ENCODE peak calls at places on chromosomes 11 and 22, in seven cellular contexts. L is SK-N-SH, S is HCT116, F is H1, B is K562, D is GM12878, E is HepG2. R is an unnamed sample.

GRCh38 chr22:26170795-26171194 is 1.5 kb downstream of the SEZ6L start:
- DNase-seq in L (peak; percentile 62), S (no peak), F (peak; percentile 90), B (peak; percentile 26), D (no peak), E (no peak), R (no peak)

GRCh38 chr22:26364066-26365015 is 64.7 kb upstream of the ASPHD2 start:
- DNase-seq in L (peak; percentile 73), S (peak; percentile 79), F (peak; percentile 70), B (peak; percentile 47), D (peak; percentile 27), E (peak; percentile 72), R (peak; percentile 86)

GRCh38 chr11:21037836-21038235 is 368.4 kb downstream of the NELL1 start:
- DNase-seq in L (no peak), S (no peak), F (no peak), B (no peak), D (no peak), E (no peak), R (no peak)

GRCh38 chr22:24421428-24421931 is 5.9 kb upstream of the ADORA2A start:
- DNase-seq in L (peak; percentile 56), S (peak; percentile 12), F (peak; percentile 84), B (peak; percentile 60), D (no peak), E (peak; percentile 73), R (no peak)

GRCh38 chr11:78841451-78842060 is 266.9 kb upstream of the NARS2 start:
- DNase-seq in L (no peak), S (no peak), F (no peak), B (no peak), D (no peak), E (no peak), R (no peak)

GRCh38 chr11:130732476-130732875 is 183.8 kb downstream of the SNX19 start:
- DNase-seq in L (no peak), S (no peak), F (no peak), B (no peak), D (no peak), E (no peak), R (no peak)

GRCh38 chr22:19122143-19122751 is at the start of gene DGCR2:
- DNase-seq in L (peak; percentile 100), S (peak; percentile 89), F (peak; percentile 97), B (peak; percentile 100), D (peak; percentile 66), E (peak; percentile 91), R (peak; percentile 93)

GRCh38 chr11:76664578-76665061 is 5.9 kb downstream of the LRRC32 start:
- DNase-seq in L (peak; percentile 10), S (no peak), F (no peak), B (peak; percentile 59), D (no peak), E (no peak), R (no peak)

GRCh38 chr22:27139935-27140493 is 482.6 kb downstream of the MIAT start:
- DNase-seq in L (peak; percentile 62), S (no peak), F (no peak), B (no peak), D (no peak), E (no peak), R (no peak)

GRCh38 chr22:28995551-28995950 is 66.1 kb downstream of the C22orf31 start:
- DNase-seq in L (no peak), S (no peak), F (no peak), B (no peak), D (no peak), E (no peak), R (no peak)

GRCh38 chr11:117933930-117934329 is 4.7 kb upstream of the TMPRSS13 start:
- DNase-seq in L (no peak), S (no peak), F (no peak), B (no peak), D (no peak), E (no peak), R (no peak)

GRCh38 chr11:818396-819128 is at the start of gene PNPLA2:
- DNase-seq in L (no peak), S (no peak), F (peak; percentile 69), B (no peak), D (no peak), E (peak; percentile 74), R (no peak)

GRCh38 chr22:38782402-38783094 is 11.4 kb downstream of the DNAL4 start:
- DNase-seq in L (no peak), S (no peak), F (no peak), B (peak; percentile 37), D (no peak), E (no peak), R (no peak)

DNA sequence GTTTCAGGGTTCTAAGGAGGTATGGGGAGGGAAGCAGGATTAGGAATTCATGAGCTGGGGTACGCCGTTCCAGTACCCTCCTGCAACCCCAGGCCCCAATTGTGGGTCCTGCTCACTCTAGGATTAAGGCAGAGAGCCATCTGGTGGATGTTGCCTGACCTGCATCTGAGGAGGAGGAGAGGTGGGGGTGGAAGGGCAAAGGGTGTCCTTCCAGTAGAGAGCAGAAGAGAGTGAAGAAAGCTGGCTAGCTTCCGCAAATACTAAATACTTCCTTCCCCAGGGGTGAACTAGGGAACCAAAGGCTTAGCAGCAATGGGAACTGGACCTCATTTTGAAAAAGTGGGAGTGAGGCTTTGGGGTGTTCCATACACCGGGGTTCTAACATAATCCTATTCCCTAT is 10.6 kb downstream of the LRRC51 start:
- DNase-seq in L (peak; percentile 78), S (no peak), F (peak; percentile 89), B (peak; percentile 87), D (no peak), E (peak; percentile 68), R (peak; percentile 63)
- TF ChIP-seq YY1 in L (no peak), S (no peak), F (no peak), B (no peak), D (peak; percentile 71), E (no peak), R (no peak)

GRCh38 chr11:19345848-19346681 is 105.3 kb upstream of the E2F8 start:
- DNase-seq in L (peak; percentile 84), S (no peak), F (peak; percentile 58), B (peak; percentile 19), D (no peak), E (no peak), R (no peak)
- TF ChIP-seq YY1 in L (no peak), S (no peak), F (no peak), B (no peak), D (no peak), E (no peak), R (no peak)

DNA sequence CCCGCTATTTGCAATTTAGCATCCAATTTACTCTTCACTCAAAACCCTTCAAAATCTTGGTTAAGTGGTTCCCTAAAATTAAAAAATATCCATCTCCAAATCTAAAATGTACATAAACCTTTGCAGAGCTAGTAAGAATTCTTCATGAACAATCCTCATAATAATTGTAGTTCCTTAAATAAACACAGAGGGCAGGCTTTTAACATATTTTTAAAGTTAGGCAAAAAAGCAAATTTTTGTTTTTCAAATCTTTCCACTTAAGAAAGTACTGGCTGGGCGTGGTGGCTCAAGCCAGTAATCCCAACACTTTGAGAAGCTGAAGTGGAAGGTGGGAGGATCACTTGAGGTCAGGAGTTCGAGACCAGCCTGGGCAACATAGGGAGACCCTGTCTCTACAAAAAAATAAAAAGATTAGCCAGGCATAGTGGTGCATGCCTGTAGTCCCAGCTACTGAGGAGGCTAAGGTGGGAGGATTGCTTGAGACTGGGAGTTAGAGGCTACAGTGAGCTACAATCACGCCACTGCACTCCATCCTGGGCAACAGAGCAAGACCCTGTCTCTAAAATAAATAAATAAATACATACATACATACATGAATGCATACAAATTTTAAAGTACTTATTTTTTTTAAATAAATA is 25.1 kb upstream of the PLAAT3 start:
- DNase-seq in L (no peak), S (no peak), F (no peak), B (no peak), D (no peak), E (no peak), R (no peak)
- TF ChIP-seq YY1 in L (no peak), S (no peak), F (no peak), B (no peak), D (no peak), E (no peak), R (no peak)

GRCh38 chr11:13897606-13898276 is 64.8 kb upstream of the SPON1 start:
- DNase-seq in L (no peak), S (no peak), F (no peak), B (no peak), D (no peak), E (no peak), R (no peak)
- TF ChIP-seq YY1 in L (no peak), S (no peak), F (no peak), B (no peak), D (no peak), E (no peak), R (no peak)

GRCh38 chr11:18958221-18958910 is 19.2 kb upstream of the MRGPRX1 start:
- DNase-seq in L (no peak), S (no peak), F (no peak), B (no peak), D (no peak), E (no peak), R (no peak)
- TF ChIP-seq YY1 in L (no peak), S (no peak), F (peak; percentile 48), B (no peak), D (no peak), E (no peak), R (no peak)

DNA sequence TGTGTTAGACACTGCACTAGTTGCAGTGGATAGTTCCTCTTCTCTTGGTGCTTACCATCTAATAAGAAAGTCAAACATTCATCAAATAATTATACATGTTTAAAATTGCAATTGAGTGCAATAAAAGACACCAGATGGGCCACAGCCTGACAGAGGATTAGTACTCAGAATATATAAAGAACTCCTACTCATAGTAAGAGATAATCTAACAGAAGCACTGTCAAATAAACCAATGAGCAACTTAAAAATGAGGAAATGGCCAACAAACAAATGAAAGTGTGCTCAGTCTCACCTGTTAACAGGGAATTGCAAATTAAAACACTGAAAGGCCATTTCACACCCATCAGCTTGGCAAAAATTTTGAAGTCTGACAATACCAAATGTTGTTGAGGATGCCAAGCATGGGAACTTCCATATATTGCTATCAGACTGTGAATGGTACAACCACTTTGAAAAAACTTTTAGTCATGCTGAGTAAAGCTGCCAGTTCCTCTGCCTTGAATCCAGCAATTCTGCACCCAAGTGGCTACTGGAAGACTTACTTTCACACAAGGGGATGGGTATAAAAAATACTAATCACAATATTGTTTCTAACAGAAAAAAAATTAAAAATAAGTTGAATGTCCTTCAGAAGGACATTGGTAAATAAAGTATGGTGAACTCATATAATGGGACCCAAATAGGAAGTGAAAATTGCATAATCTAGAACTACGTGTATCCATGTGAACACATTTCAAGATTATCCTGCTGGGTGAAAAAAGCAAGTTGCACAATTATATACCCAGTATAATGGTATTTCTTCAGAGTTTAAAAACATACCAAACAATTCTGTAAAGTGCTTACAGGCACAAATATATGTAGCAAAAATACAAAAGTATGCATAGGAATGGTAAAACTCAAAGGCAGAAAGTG is 41.4 kb upstream of the CREB3L1 start:
- DNase-seq in L (no peak), S (no peak), F (peak; percentile 14), B (no peak), D (no peak), E (no peak), R (no peak)
- TF ChIP-seq YY1 in L (no peak), S (no peak), F (no peak), B (no peak), D (no peak), E (no peak), R (no peak)